ENCODE peak calls at places on chromosomes 6 and 20, in seven cellular contexts. W is testis; T is CD8-positive, alpha-beta T cell; U is upper lobe of right lung; S is A549; G is tibial artery; Y is ovary. O is an unnamed sample. For H3K9me3 and H3K4me1, the result is how much of the 10 kb centered on the place peaks cover.

GRCh38 chr6:107585815-107586435 is 96.0 kb downstream of the SOBP start:
- DNase-seq in G (no peak), U (no peak), S (no peak), W (no peak), Y (no peak), T (no peak), O (no peak)

GRCh38 chr6:113010590-113010989 is 663.5 kb downstream of the RFPL4B start:
- DNase-seq in W (no peak), G (no peak), U (no peak), S (no peak), Y (no peak), T (no peak), O (no peak)

GRCh38 chr6:42984924-42985475 is 630 bp downstream of the PPP2R5D start:
- DNase-seq in Y (no peak), W (peak), G (no peak), U (no peak), S (no peak), T (no peak), O (no peak)

GRCh38 chr20:61300741-61301140 is 48.7 kb downstream of the CDH4 start:
- DNase-seq in S (no peak), W (no peak), G (no peak), T (no peak), U (no peak), Y (no peak), O (no peak)

GRCh38 chr20:40524071-40524470 is 165.0 kb downstream of the MAFB start:
- DNase-seq in W (no peak), S (no peak), Y (no peak), U (no peak), G (no peak), T (no peak), O (no peak)

GRCh38 chr20:35561268-35561667 is 19.4 kb downstream of the ERGIC3 start:
- DNase-seq in T (no peak), U (peak), S (peak), G (no peak), W (peak), Y (no peak), O (no peak)

GRCh38 chr6:154773610-154774089 is 40.4 kb downstream of the SCAF8 start:
- DNase-seq in T (no peak), Y (no peak), U (no peak), W (no peak), S (no peak), G (no peak), O (no peak)

GRCh38 chr6:133502451-133503259 is 261.5 kb downstream of the EYA4 start:
- DNase-seq in W (no peak), U (no peak), S (no peak), T (no peak), Y (peak), G (peak), O (no peak)

GRCh38 chr6:33415831-33416230 is 2.1 kb downstream of the CUTA start:
- DNase-seq in S (no peak), Y (no peak), T (no peak), G (no peak), W (no peak), U (no peak), O (no peak)

GRCh38 chr6:97203343-97203742 is 79.7 kb downstream of the MMS22L start:
- DNase-seq in S (no peak), T (no peak), U (no peak), Y (no peak), W (no peak), G (no peak), O (no peak)

GRCh38 chr6:63440057-63440456 is 120.3 kb upstream of the LGSN start:
- DNase-seq in W (no peak), U (no peak), G (no peak), S (peak), T (no peak), Y (no peak), O (no peak)

DNA sequence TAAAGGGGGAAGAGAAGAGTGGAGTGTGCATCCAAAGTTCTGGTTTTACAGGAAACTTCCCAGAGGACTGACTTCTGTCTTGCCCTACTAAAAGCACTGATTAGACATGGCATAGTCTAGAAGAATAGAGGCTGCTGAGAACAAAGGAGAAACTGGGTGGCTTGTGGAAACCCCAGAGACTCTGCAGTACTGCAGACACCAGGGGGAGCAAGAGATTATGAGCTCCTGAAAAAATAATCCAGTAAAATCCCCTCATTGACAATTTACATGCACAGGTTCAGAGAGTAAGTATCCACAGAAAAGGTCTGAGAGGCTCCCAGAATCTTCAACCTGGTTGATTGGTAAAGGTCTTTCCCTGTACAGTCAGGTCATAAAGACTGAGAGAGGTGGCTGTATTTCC is 48.7 kb upstream of the CLVS2 start:
- DNase-seq in T (no peak), Y (no peak), S (peak), U (no peak), W (peak), G (no peak), O (no peak)
- H3K9me3 ChIP-seq in T (under half), Y (under half), S (under half), U (under half), W (under half), G (under half), O (under half)

GRCh38 chr6:110488606-110489005 is 12.2 kb upstream of the SLC22A16 start:
- DNase-seq in T (no peak), S (no peak), W (no peak), U (no peak), G (no peak), Y (no peak), O (no peak)
- H3K4me1 ChIP-seq in T (under half), S (under half), W (under half), U (under half), G (under half), Y (under half), O (under half)

GRCh38 chr6:335572-335971 is 43.3 kb downstream of the DUSP22 start:
- DNase-seq in G (no peak), T (no peak), S (no peak), U (no peak), Y (no peak), W (no peak), O (no peak)

GRCh38 chr6:332671-333070 is 40.4 kb downstream of the DUSP22 start:
- DNase-seq in T (no peak), G (no peak), W (no peak), U (peak), Y (no peak), S (no peak), O (no peak)

GRCh38 chr6:333379-334002 is 41.2 kb downstream of the DUSP22 start:
- DNase-seq in G (no peak), Y (no peak), W (no peak), S (no peak), T (no peak), U (peak), O (no peak)

GRCh38 chr6:335146-335545 is 42.9 kb downstream of the DUSP22 start:
- DNase-seq in Y (no peak), G (no peak), T (no peak), U (peak), W (no peak), S (no peak), O (no peak)

GRCh38 chr6:334536-334935 is 42.2 kb downstream of the DUSP22 start:
- DNase-seq in S (no peak), T (no peak), Y (no peak), G (no peak), U (no peak), W (no peak), O (no peak)
- H3K9me3 ChIP-seq in S (under half), T (under half), Y (under half), G (under half), U (under half), W (under half), O (under half)

DNA sequence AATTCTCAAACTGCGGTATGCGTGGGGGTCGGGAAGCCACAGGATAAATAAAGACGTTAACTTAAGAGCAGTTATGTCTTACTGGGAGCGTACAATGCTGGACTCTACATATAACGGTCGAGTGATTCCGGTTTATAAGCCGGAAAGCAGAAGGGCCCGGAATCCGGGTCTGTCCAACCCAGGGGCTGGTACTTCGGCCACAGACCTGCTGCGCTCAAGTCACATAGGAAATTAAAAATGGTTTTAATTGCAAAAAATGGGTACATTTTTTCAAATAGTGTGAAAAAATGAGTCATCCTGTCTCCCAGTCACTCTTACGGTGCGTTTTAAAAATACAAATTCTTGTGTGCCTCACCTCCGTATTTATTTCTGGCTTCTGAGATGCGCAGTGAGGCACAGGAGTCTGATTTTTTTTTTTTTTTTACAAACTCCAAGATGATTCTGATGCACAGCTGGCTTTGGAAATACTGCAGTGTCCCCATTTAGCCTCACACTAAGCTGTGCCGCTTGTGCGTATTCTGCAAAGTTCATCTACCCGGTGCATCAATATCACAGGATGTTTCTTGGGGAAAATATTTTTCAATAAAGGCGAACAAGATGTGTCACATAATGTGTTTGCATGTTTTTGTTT is 1.0 kb downstream of the PCIF1 start:
- DNase-seq in U (no peak), Y (no peak), G (no peak), S (no peak), W (no peak), T (no peak), O (no peak)
- H3K4me1 ChIP-seq in U (under half), Y (under half), G (under half), S (under half), W (under half), T (under half), O (under half)

GRCh38 chr6:164296411-164296810 is 881.9 kb downstream of the QKI start:
- DNase-seq in Y (no peak), U (no peak), T (no peak), S (no peak), G (no peak), W (no peak), O (no peak)
- H3K9me3 ChIP-seq in Y (under half), U (under half), T (under half), S (under half), G (under half), W (under half), O (under half)

O was measured in RWPE2.